ENCODE peak calls at places on chromosomes 2 and 18, in nine cellular contexts. A is NCI-H524; Q is NCI-H2081; R is activated CD8-positive, alpha-beta memory T cell treated with anti-CD3 and anti-CD28 coated beads for 1 hour; L is A172; M is HL-60; P is activated CD8-positive, alpha-beta T cell treated with anti-CD3 and anti-CD28 coated beads for 36 hours; E is SK-MEL-5; X is A549. H is an unnamed sample.

GRCh38 chr2:236161531-236161930 is 6.7 kb downstream of the GBX2 start:
- DNase-seq in L (no peak), P (no peak), M (no peak), Q (no peak), X (no peak), R (no peak), E (no peak), A (no peak), H (peak)

GRCh38 chr2:36607947-36608346 is 10.0 kb upstream of the FEZ2 start:
- DNase-seq in M (no peak), E (no peak), L (no peak), Q (no peak), R (no peak), A (no peak), X (no peak), P (no peak), H (no peak)

GRCh38 chr2:113169002-113169530 is 4.7 kb upstream of the PSD4 start:
- DNase-seq in A (no peak), E (no peak), L (no peak), X (no peak), M (no peak), R (no peak), Q (no peak), P (peak), H (no peak)

GRCh38 chr2:626491-627339 is 50.5 kb downstream of the TMEM18 start:
- DNase-seq in P (no peak), M (no peak), E (no peak), L (no peak), R (no peak), Q (no peak), A (no peak), X (no peak), H (no peak)

GRCh38 chr2:19785432-19785831 is 116.4 kb downstream of the TTC32 start:
- DNase-seq in P (no peak), R (no peak), M (no peak), A (no peak), X (no peak), L (no peak), Q (no peak), E (no peak), H (no peak)

GRCh38 chr18:74217476-74218143 is 69.3 kb downstream of the TIMM21 start:
- DNase-seq in Q (no peak), A (no peak), X (no peak), E (no peak), R (no peak), P (no peak), L (no peak), M (peak), H (no peak)

GRCh38 chr2:239953418-239954061 is 71.6 kb downstream of the NDUFA10 start:
- DNase-seq in E (no peak), M (no peak), Q (no peak), L (no peak), R (no peak), X (no peak), A (no peak), P (no peak), H (no peak)

GRCh38 chr2:165876712-165877111 is 76.9 kb downstream of the TTC21B start:
- DNase-seq in E (no peak), M (no peak), X (no peak), Q (no peak), P (no peak), A (no peak), R (no peak), L (no peak), H (no peak)

GRCh38 chr2:225282858-225283693 is 116.4 kb upstream of the NYAP2 start:
- DNase-seq in A (peak), R (no peak), X (peak), L (peak), Q (peak), M (no peak), P (peak), E (peak), H (peak)

GRCh38 chr18:49922228-49922627 is 108.9 kb upstream of the ACAA2 start:
- DNase-seq in M (no peak), A (peak), P (no peak), Q (no peak), L (no peak), E (no peak), R (no peak), X (no peak), H (no peak)

GRCh38 chr2:156466739-156467405 is 30.7 kb downstream of the GPD2 start:
- DNase-seq in R (no peak), L (no peak), Q (peak), P (no peak), M (no peak), A (no peak), X (no peak), E (no peak), H (no peak)

GRCh38 chr2:192498747-192499146 is 304.0 kb upstream of the TMEFF2 start:
- DNase-seq in X (no peak), L (no peak), M (no peak), A (no peak), E (no peak), Q (no peak), R (no peak), P (no peak), H (no peak)

GRCh38 chr2:196259507-196260481 is 88.4 kb upstream of the STK17B start:
- DNase-seq in Q (no peak), R (no peak), L (peak), X (no peak), P (peak), A (no peak), M (no peak), E (no peak), H (no peak)

GRCh38 chr2:171595896-171596295 is 73.6 kb downstream of the CYBRD1 start:
- DNase-seq in M (no peak), E (no peak), X (no peak), R (no peak), Q (no peak), P (no peak), L (peak), A (no peak), H (no peak)

GRCh38 chr2:18454692-18455255 is 105.7 kb downstream of the RDH14 start:
- DNase-seq in A (no peak), L (no peak), M (no peak), E (no peak), P (no peak), X (no peak), Q (no peak), R (no peak), H (no peak)

GRCh38 chr2:58039170-58039611 is 7.4 kb upstream of the VRK2 start:
- DNase-seq in L (no peak), Q (no peak), P (no peak), E (no peak), M (no peak), A (no peak), R (no peak), X (no peak), H (no peak)

GRCh38 chr2:96888082-96889011 is 18.5 kb upstream of the SEMA4C start:
- DNase-seq in E (no peak), X (no peak), A (no peak), P (no peak), R (no peak), L (no peak), Q (peak), M (no peak), H (no peak)

GRCh38 chr2:54949431-54949830 is 100.8 kb downstream of the RTN4 start:
- DNase-seq in E (no peak), A (no peak), P (no peak), M (no peak), Q (no peak), L (no peak), X (no peak), R (no peak), H (no peak)

GRCh38 chr2:80896576-80896975 is 592.0 kb upstream of the LRRTM1 start:
- DNase-seq in R (no peak), M (no peak), X (no peak), E (no peak), L (no peak), A (no peak), Q (no peak), P (no peak), H (no peak)

GRCh38 chr2:24824966-24825882 is 32.0 kb downstream of the CENPO start:
- DNase-seq in E (peak), A (no peak), X (peak), L (no peak), P (peak), M (peak), R (no peak), Q (no peak), H (peak)

GRCh38 chr2:222892321-222892720 is 31.5 kb downstream of the ACSL3 start:
- DNase-seq in Q (no peak), E (no peak), M (peak), X (no peak), L (no peak), A (no peak), P (no peak), R (no peak), H (no peak)

GRCh38 chr2:234694244-234695013 is 197.5 kb upstream of the ARL4C start:
- DNase-seq in A (no peak), X (no peak), L (peak), M (no peak), E (no peak), P (peak), Q (no peak), R (no peak), H (no peak)

GRCh38 chr2:172855588-172855987 is 119.9 kb downstream of the RAPGEF4 start:
- DNase-seq in P (no peak), E (no peak), X (no peak), L (no peak), R (no peak), Q (no peak), A (no peak), M (no peak), H (no peak)

GRCh38 chr2:193929131-193929530 is 1727.9 kb upstream of the SLC39A10 start:
- DNase-seq in M (no peak), A (peak), P (no peak), Q (no peak), E (no peak), R (no peak), X (no peak), L (no peak), H (no peak)